ENCODE peak calls at places on chromosomes 13 and 19, in ten cellular contexts. One of them, this sample, is unnamed.
A peak's percentile ranks its signal among the peaks of the same experiment; 100 is the strongest.

GRCh38 chr13:26961890-26962615 is 201.5 kb upstream of the GPR12 start:
- DNase-seq in T-helper 9 cell: no peak
- DNase-seq in activated B cell treated with CpG ODN at 0.5 μM for 24 hours: no peak
- DNase-seq in hepatic stellate cell: no peak
- DNase-seq in stimulated activated CD4-positive, alpha-beta T cell treated with anti-CD3 and anti-CD28 coated beads, Interleukin-1b, Interleukin-23, amount 100 ng/mL, for 1 hour: no peak
- DNase-seq in caudate nucleus: no peak
- DNase-seq in HTR-8/SVneo: no peak
- DNase-seq in activated CD8-positive, alpha-beta T cell treated with anti-CD3 and anti-CD28 coated beads for 36 hours: no peak
- DNase-seq in ecto neural progenitor cell: no peak
- DNase-seq in fibroblast of the aortic adventitia: no peak
- DNase-seq in this sample: peak; percentile 92

GRCh38 chr13:93227906-93228801 is 1.5 kb downstream of the GPC6 start:
- DNase-seq in T-helper 9 cell: no peak
- DNase-seq in activated B cell treated with CpG ODN at 0.5 μM for 24 hours: no peak
- DNase-seq in hepatic stellate cell: peak; percentile 73
- DNase-seq in stimulated activated CD4-positive, alpha-beta T cell treated with anti-CD3 and anti-CD28 coated beads, Interleukin-1b, Interleukin-23, amount 100 ng/mL, for 1 hour: no peak
- DNase-seq in caudate nucleus: peak; percentile 59
- DNase-seq in HTR-8/SVneo: peak; percentile 18
- DNase-seq in activated CD8-positive, alpha-beta T cell treated with anti-CD3 and anti-CD28 coated beads for 36 hours: no peak
- DNase-seq in ecto neural progenitor cell: peak; percentile 89
- DNase-seq in fibroblast of the aortic adventitia: peak; percentile 90
- DNase-seq in this sample: peak; percentile 34

GRCh38 chr19:38667552-38668205 is 20.2 kb downstream of the ACTN4 start:
- DNase-seq in T-helper 9 cell: no peak
- DNase-seq in activated B cell treated with CpG ODN at 0.5 μM for 24 hours: no peak
- DNase-seq in hepatic stellate cell: peak; percentile 62
- DNase-seq in stimulated activated CD4-positive, alpha-beta T cell treated with anti-CD3 and anti-CD28 coated beads, Interleukin-1b, Interleukin-23, amount 100 ng/mL, for 1 hour: no peak
- DNase-seq in caudate nucleus: no peak
- DNase-seq in HTR-8/SVneo: no peak
- DNase-seq in activated CD8-positive, alpha-beta T cell treated with anti-CD3 and anti-CD28 coated beads for 36 hours: no peak
- DNase-seq in ecto neural progenitor cell: no peak
- DNase-seq in fibroblast of the aortic adventitia: peak; percentile 62
- DNase-seq in this sample: no peak

GRCh38 chr13:114043421-114044053 is 69.7 kb upstream of the C13orf46 start:
- DNase-seq in T-helper 9 cell: peak; percentile 17
- DNase-seq in activated B cell treated with CpG ODN at 0.5 μM for 24 hours: no peak
- DNase-seq in hepatic stellate cell: no peak
- DNase-seq in stimulated activated CD4-positive, alpha-beta T cell treated with anti-CD3 and anti-CD28 coated beads, Interleukin-1b, Interleukin-23, amount 100 ng/mL, for 1 hour: no peak
- DNase-seq in caudate nucleus: no peak
- DNase-seq in HTR-8/SVneo: no peak
- DNase-seq in activated CD8-positive, alpha-beta T cell treated with anti-CD3 and anti-CD28 coated beads for 36 hours: peak; percentile 54
- DNase-seq in ecto neural progenitor cell: peak; percentile 69
- DNase-seq in fibroblast of the aortic adventitia: peak; percentile 96
- DNase-seq in this sample: no peak

GRCh38 chr13:25744176-25744575 is 307.6 kb downstream of the SHISA2 start:
- DNase-seq in T-helper 9 cell: no peak
- DNase-seq in activated B cell treated with CpG ODN at 0.5 μM for 24 hours: no peak
- DNase-seq in hepatic stellate cell: no peak
- DNase-seq in stimulated activated CD4-positive, alpha-beta T cell treated with anti-CD3 and anti-CD28 coated beads, Interleukin-1b, Interleukin-23, amount 100 ng/mL, for 1 hour: no peak
- DNase-seq in caudate nucleus: no peak
- DNase-seq in HTR-8/SVneo: no peak
- DNase-seq in activated CD8-positive, alpha-beta T cell treated with anti-CD3 and anti-CD28 coated beads for 36 hours: no peak
- DNase-seq in ecto neural progenitor cell: no peak
- DNase-seq in fibroblast of the aortic adventitia: peak; percentile 23
- DNase-seq in this sample: no peak

GRCh38 chr13:48804836-48805601 is 151.3 kb downstream of the CYSLTR2 start:
- DNase-seq in T-helper 9 cell: no peak
- DNase-seq in activated B cell treated with CpG ODN at 0.5 μM for 24 hours: no peak
- DNase-seq in hepatic stellate cell: no peak
- DNase-seq in stimulated activated CD4-positive, alpha-beta T cell treated with anti-CD3 and anti-CD28 coated beads, Interleukin-1b, Interleukin-23, amount 100 ng/mL, for 1 hour: no peak
- DNase-seq in caudate nucleus: no peak
- DNase-seq in HTR-8/SVneo: no peak
- DNase-seq in activated CD8-positive, alpha-beta T cell treated with anti-CD3 and anti-CD28 coated beads for 36 hours: peak; percentile 12
- DNase-seq in ecto neural progenitor cell: no peak
- DNase-seq in fibroblast of the aortic adventitia: no peak
- DNase-seq in this sample: no peak

GRCh38 chr19:38021356-38021755 is 114.3 kb downstream of the SIPA1L3 start:
- DNase-seq in T-helper 9 cell: no peak
- DNase-seq in activated B cell treated with CpG ODN at 0.5 μM for 24 hours: no peak
- DNase-seq in hepatic stellate cell: no peak
- DNase-seq in stimulated activated CD4-positive, alpha-beta T cell treated with anti-CD3 and anti-CD28 coated beads, Interleukin-1b, Interleukin-23, amount 100 ng/mL, for 1 hour: no peak
- DNase-seq in caudate nucleus: no peak
- DNase-seq in HTR-8/SVneo: no peak
- DNase-seq in activated CD8-positive, alpha-beta T cell treated with anti-CD3 and anti-CD28 coated beads for 36 hours: no peak
- DNase-seq in ecto neural progenitor cell: no peak
- DNase-seq in fibroblast of the aortic adventitia: no peak
- DNase-seq in this sample: no peak

GRCh38 chr19:33429891-33430673 is 56.6 kb downstream of the CEBPG start:
- DNase-seq in T-helper 9 cell: peak; percentile 31
- DNase-seq in activated B cell treated with CpG ODN at 0.5 μM for 24 hours: no peak
- DNase-seq in hepatic stellate cell: no peak
- DNase-seq in stimulated activated CD4-positive, alpha-beta T cell treated with anti-CD3 and anti-CD28 coated beads, Interleukin-1b, Interleukin-23, amount 100 ng/mL, for 1 hour: no peak
- DNase-seq in caudate nucleus: no peak
- DNase-seq in HTR-8/SVneo: no peak
- DNase-seq in activated CD8-positive, alpha-beta T cell treated with anti-CD3 and anti-CD28 coated beads for 36 hours: peak; percentile 34
- DNase-seq in ecto neural progenitor cell: no peak
- DNase-seq in fibroblast of the aortic adventitia: no peak
- DNase-seq in this sample: no peak

GRCh38 chr13:41581884-41582547 is 124.7 kb downstream of the RGCC start:
- DNase-seq in T-helper 9 cell: no peak
- DNase-seq in activated B cell treated with CpG ODN at 0.5 μM for 24 hours: no peak
- DNase-seq in hepatic stellate cell: no peak
- DNase-seq in stimulated activated CD4-positive, alpha-beta T cell treated with anti-CD3 and anti-CD28 coated beads, Interleukin-1b, Interleukin-23, amount 100 ng/mL, for 1 hour: no peak
- DNase-seq in caudate nucleus: no peak
- DNase-seq in HTR-8/SVneo: no peak
- DNase-seq in activated CD8-positive, alpha-beta T cell treated with anti-CD3 and anti-CD28 coated beads for 36 hours: no peak
- DNase-seq in ecto neural progenitor cell: no peak
- DNase-seq in fibroblast of the aortic adventitia: peak; percentile 41
- DNase-seq in this sample: no peak

GRCh38 chr13:25319781-25320180 is 18.4 kb downstream of the NUP58 start:
- DNase-seq in T-helper 9 cell: no peak
- DNase-seq in activated B cell treated with CpG ODN at 0.5 μM for 24 hours: no peak
- DNase-seq in hepatic stellate cell: no peak
- DNase-seq in stimulated activated CD4-positive, alpha-beta T cell treated with anti-CD3 and anti-CD28 coated beads, Interleukin-1b, Interleukin-23, amount 100 ng/mL, for 1 hour: no peak
- DNase-seq in caudate nucleus: no peak
- DNase-seq in HTR-8/SVneo: no peak
- DNase-seq in activated CD8-positive, alpha-beta T cell treated with anti-CD3 and anti-CD28 coated beads for 36 hours: no peak
- DNase-seq in ecto neural progenitor cell: no peak
- DNase-seq in fibroblast of the aortic adventitia: no peak
- DNase-seq in this sample: no peak

GRCh38 chr13:88586263-88586662 is 915.1 kb downstream of the SLITRK5 start:
- DNase-seq in T-helper 9 cell: no peak
- DNase-seq in activated B cell treated with CpG ODN at 0.5 μM for 24 hours: no peak
- DNase-seq in hepatic stellate cell: no peak
- DNase-seq in stimulated activated CD4-positive, alpha-beta T cell treated with anti-CD3 and anti-CD28 coated beads, Interleukin-1b, Interleukin-23, amount 100 ng/mL, for 1 hour: no peak
- DNase-seq in caudate nucleus: no peak
- DNase-seq in HTR-8/SVneo: peak; percentile 0
- DNase-seq in activated CD8-positive, alpha-beta T cell treated with anti-CD3 and anti-CD28 coated beads for 36 hours: no peak
- DNase-seq in ecto neural progenitor cell: no peak
- DNase-seq in fibroblast of the aortic adventitia: no peak
- DNase-seq in this sample: no peak

GRCh38 chr19:3186891-3187661 is 1.3 kb downstream of the NCLN start:
- DNase-seq in T-helper 9 cell: no peak
- DNase-seq in activated B cell treated with CpG ODN at 0.5 μM for 24 hours: no peak
- DNase-seq in hepatic stellate cell: no peak
- DNase-seq in stimulated activated CD4-positive, alpha-beta T cell treated with anti-CD3 and anti-CD28 coated beads, Interleukin-1b, Interleukin-23, amount 100 ng/mL, for 1 hour: no peak
- DNase-seq in caudate nucleus: no peak
- DNase-seq in HTR-8/SVneo: no peak
- DNase-seq in activated CD8-positive, alpha-beta T cell treated with anti-CD3 and anti-CD28 coated beads for 36 hours: no peak
- DNase-seq in ecto neural progenitor cell: no peak
- DNase-seq in fibroblast of the aortic adventitia: no peak
- DNase-seq in this sample: no peak

GRCh38 chr19:610801-611505 is 21.3 kb downstream of the HCN2 start:
- DNase-seq in T-helper 9 cell: peak; percentile 47
- DNase-seq in activated B cell treated with CpG ODN at 0.5 μM for 24 hours: no peak
- DNase-seq in hepatic stellate cell: peak; percentile 85
- DNase-seq in stimulated activated CD4-positive, alpha-beta T cell treated with anti-CD3 and anti-CD28 coated beads, Interleukin-1b, Interleukin-23, amount 100 ng/mL, for 1 hour: no peak
- DNase-seq in caudate nucleus: no peak
- DNase-seq in HTR-8/SVneo: no peak
- DNase-seq in activated CD8-positive, alpha-beta T cell treated with anti-CD3 and anti-CD28 coated beads for 36 hours: peak; percentile 75
- DNase-seq in ecto neural progenitor cell: no peak
- DNase-seq in fibroblast of the aortic adventitia: no peak
- DNase-seq in this sample: peak; percentile 35

GRCh38 chr13:77779461-77780272 is 82.2 kb downstream of the SLAIN1 start:
- DNase-seq in T-helper 9 cell: no peak
- DNase-seq in activated B cell treated with CpG ODN at 0.5 μM for 24 hours: no peak
- DNase-seq in hepatic stellate cell: peak; percentile 9
- DNase-seq in stimulated activated CD4-positive, alpha-beta T cell treated with anti-CD3 and anti-CD28 coated beads, Interleukin-1b, Interleukin-23, amount 100 ng/mL, for 1 hour: no peak
- DNase-seq in caudate nucleus: no peak
- DNase-seq in HTR-8/SVneo: peak; percentile 7
- DNase-seq in activated CD8-positive, alpha-beta T cell treated with anti-CD3 and anti-CD28 coated beads for 36 hours: peak; percentile 61
- DNase-seq in ecto neural progenitor cell: no peak
- DNase-seq in fibroblast of the aortic adventitia: peak; percentile 92
- DNase-seq in this sample: peak; percentile 37

GRCh38 chr13:109836629-109837607 is 50.5 kb upstream of the IRS2 start:
- DNase-seq in T-helper 9 cell: no peak
- DNase-seq in activated B cell treated with CpG ODN at 0.5 μM for 24 hours: no peak
- DNase-seq in hepatic stellate cell: no peak
- DNase-seq in stimulated activated CD4-positive, alpha-beta T cell treated with anti-CD3 and anti-CD28 coated beads, Interleukin-1b, Interleukin-23, amount 100 ng/mL, for 1 hour: no peak
- DNase-seq in caudate nucleus: no peak
- DNase-seq in HTR-8/SVneo: no peak
- DNase-seq in activated CD8-positive, alpha-beta T cell treated with anti-CD3 and anti-CD28 coated beads for 36 hours: no peak
- DNase-seq in ecto neural progenitor cell: no peak
- DNase-seq in fibroblast of the aortic adventitia: no peak
- DNase-seq in this sample: peak; percentile 78